ENCODE peak calls at places on chromosome 10, in five cellular contexts. Q is psoas muscle, F is fibroblast of lung, E is ascending aorta, W is GM23338. C is an unnamed sample.
A peak's percentile ranks its signal among the peaks of the same experiment; 100 is the strongest.

GRCh38 chr10:109343293-109343692 is 580.0 kb downstream of the XPNPEP1 start:
- DNase-seq in Q (no peak), F (peak; percentile 91), E (no peak), W (no peak), C (peak; percentile 26)

GRCh38 chr10:120600871-120601644 is 144.0 kb downstream of the PLPP4 start:
- DNase-seq in Q (no peak), F (peak; percentile 53), E (no peak), W (peak; percentile 66), C (no peak)

GRCh38 chr10:132517951-132518521 is 19.6 kb upstream of the INPP5A start:
- DNase-seq in Q (no peak), F (no peak), E (no peak), W (peak; percentile 44), C (no peak)

GRCh38 chr10:86655596-86655995 is 1.2 kb downstream of the OPN4 start:
- DNase-seq in Q (no peak), F (no peak), E (no peak), W (no peak), C (no peak)

GRCh38 chr10:62043493-62043938 is 142.0 kb downstream of the ARID5B start:
- DNase-seq in Q (no peak), F (peak; percentile 96), E (no peak), W (no peak), C (peak; percentile 87)

GRCh38 chr10:78177013-78177370 is 143.3 kb downstream of the RPS24 start:
- DNase-seq in Q (no peak), F (peak; percentile 13), E (no peak), W (no peak), C (no peak)

GRCh38 chr10:71845410-71846406 is 5.3 kb downstream of the PSAP start:
- DNase-seq in Q (no peak), F (no peak), E (no peak), W (no peak), C (no peak)

GRCh38 chr10:93397020-93397419 is 85.1 kb downstream of the MYOF start:
- DNase-seq in Q (no peak), F (no peak), E (no peak), W (no peak), C (no peak)

GRCh38 chr10:8336629-8337331 is 282.3 kb downstream of the GATA3 start:
- DNase-seq in Q (no peak), F (no peak), E (no peak), W (no peak), C (no peak)

GRCh38 chr10:122219340-122219739 is 51.8 kb upstream of the BTBD16 start:
- DNase-seq in Q (no peak), F (no peak), E (no peak), W (no peak), C (no peak)

GRCh38 chr10:124149681-124150080 is 56.3 kb upstream of the CHST15 start:
- DNase-seq in Q (no peak), F (no peak), E (no peak), W (no peak), C (no peak)

GRCh38 chr10:117152668-117153067 is 14.6 kb upstream of the VAX1 start:
- DNase-seq in Q (no peak), F (no peak), E (no peak), W (no peak), C (no peak)

GRCh38 chr10:84329094-84329611 is 764 bp downstream of the CCSER2 start:
- DNase-seq in Q (no peak), F (peak; percentile 65), E (no peak), W (peak; percentile 60), C (peak; percentile 56)

GRCh38 chr10:78222096-78222790 is 188.6 kb downstream of the RPS24 start:
- DNase-seq in Q (no peak), F (no peak), E (no peak), W (no peak), C (no peak)

GRCh38 chr10:100835810-100836209 is 77.0 kb upstream of the SLF2 start:
- DNase-seq in Q (no peak), F (no peak), E (no peak), W (no peak), C (no peak)

GRCh38 chr10:63642808-63643207 is 121.6 kb downstream of the REEP3 start:
- DNase-seq in Q (no peak), F (no peak), E (no peak), W (no peak), C (no peak)

GRCh38 chr10:61845950-61846268 is 55.6 kb upstream of the ARID5B start:
- DNase-seq in Q (no peak), F (peak; percentile 73), E (no peak), W (no peak), C (no peak)

GRCh38 chr10:92413011-92413410 is 122.0 kb downstream of the MARCHF5 start:
- DNase-seq in Q (no peak), F (no peak), E (no peak), W (no peak), C (no peak)

GRCh38 chr10:76432274-76433012 is 1001.0 kb downstream of the LRMDA start:
- DNase-seq in Q (peak; percentile 28), F (peak; percentile 90), E (no peak), W (peak; percentile 54), C (peak; percentile 84)

GRCh38 chr10:6513509-6513908 is 66.6 kb downstream of the PRKCQ start:
- DNase-seq in Q (no peak), F (no peak), E (no peak), W (no peak), C (no peak)

GRCh38 chr10:27947513-27947912 is 51.4 kb downstream of the ODAD2 start:
- DNase-seq in Q (no peak), F (no peak), E (no peak), W (no peak), C (no peak)

GRCh38 chr10:79224263-79224949 is 122.9 kb upstream of the PPIF start:
- DNase-seq in Q (no peak), F (no peak), E (no peak), W (no peak), C (no peak)

GRCh38 chr10:76405932-76406331 is 974.5 kb downstream of the LRMDA start:
- DNase-seq in Q (no peak), F (no peak), E (no peak), W (no peak), C (no peak)

GRCh38 chr10:103622935-103623574 is 129.6 kb downstream of the NEURL1 start:
- DNase-seq in Q (no peak), F (no peak), E (no peak), W (no peak), C (no peak)

GRCh38 chr10:78630944-78631838 is 437.6 kb upstream of the ZMIZ1 start:
- DNase-seq in Q (no peak), F (peak; percentile 84), E (no peak), W (no peak), C (no peak)

GRCh38 chr10:126917375-126917774 is 12.1 kb downstream of the DOCK1 start:
- DNase-seq in Q (no peak), F (no peak), E (no peak), W (no peak), C (no peak)

GRCh38 chr10:80460399-80461207 is 6.5 kb downstream of the TSPAN14 start:
- DNase-seq in Q (no peak), F (peak; percentile 76), E (no peak), W (peak; percentile 90), C (peak; percentile 89)

GRCh38 chr10:112963835-112964234 is 13.8 kb downstream of the TCF7L2 start:
- DNase-seq in Q (no peak), F (peak; percentile 40), E (no peak), W (no peak), C (no peak)

GRCh38 chr10:33363112-33363511 is 28.6 kb upstream of the NRP1 start:
- DNase-seq in Q (no peak), F (no peak), E (no peak), W (no peak), C (no peak)

GRCh38 chr10:102467971-102468438 is 16.7 kb upstream of the C10orf95 start:
- DNase-seq in Q (no peak), F (no peak), E (no peak), W (no peak), C (no peak)
- TF ChIP-seq CTCF in Q (no peak), F (no peak), E (no peak), W (no peak), C (no peak)

GRCh38 chr10:107727762-107728317 is 563.3 kb upstream of the SORCS1 start:
- DNase-seq in Q (no peak), F (peak; percentile 31), E (no peak), W (no peak), C (no peak)
- H3K27me3 ChIP-seq in Q (no peaks in the 10 kb centered on the region), F (no peaks in the 10 kb centered on the region), E (no peaks in the 10 kb centered on the region), W (no peaks in the 10 kb centered on the region), C (no peaks in the 10 kb centered on the region)

DNA sequence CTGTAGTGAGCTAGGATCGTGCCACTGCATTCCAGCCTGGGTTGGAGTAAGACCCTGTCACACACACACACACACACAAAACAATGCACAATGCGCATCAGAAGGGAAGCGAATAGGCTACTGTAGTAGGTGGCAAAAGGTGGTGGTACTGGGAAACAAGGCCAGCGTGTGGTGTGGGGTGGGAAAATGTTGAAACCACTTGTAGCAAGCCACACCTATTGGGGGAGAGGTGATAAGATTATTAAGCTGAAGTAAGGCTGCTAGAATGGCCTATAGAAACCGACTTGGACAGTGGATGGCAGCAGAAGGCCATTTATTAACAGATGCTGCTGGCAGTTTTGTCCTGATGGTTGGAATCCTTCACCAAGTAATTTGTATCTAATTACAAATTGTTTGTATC is 7.2 kb upstream of the CHCHD1 start:
- DNase-seq in Q (no peak), F (peak; percentile 31), E (no peak), W (no peak), C (no peak)
- TF ChIP-seq CTCF in Q (no peak), F (no peak), E (no peak), W (no peak), C (peak; percentile 35)

GRCh38 chr10:69572159-69573055 is 815 bp downstream of the NEUROG3 start:
- DNase-seq in Q (no peak), F (peak; percentile 5), E (no peak), W (peak; percentile 63), C (peak; percentile 19)
- H3K27me3 ChIP-seq in Q (no peaks in the 10 kb centered on the region), F (peaks cover 77% of the 10 kb centered on the region), E (peaks cover 30% of the 10 kb centered on the region), W (peaks cover 99% of the 10 kb centered on the region), C (peaks cover 100% of the 10 kb centered on the region)